ENCODE peak calls at places on chromosome 7, in six cellular contexts. G is effector CD4-positive, alpha-beta T cell; N is germinal center; F is GM13977; H is NCI-H1694 treated with DMSO at 0.1 percent for 48 hours; W is ascending aorta. L is an unnamed sample.

GRCh38 chr7:86629-87028 is 105.7 kb upstream of the FAM20C start:
- DNase-seq in N (no peak), G (no peak), W (no peak), H (no peak), F (no peak), L (no peak)

GRCh38 chr7:50153141-50153540 is 60.1 kb upstream of the ZPBP start:
- DNase-seq in H (no peak), N (no peak), F (no peak), W (no peak), G (no peak), L (no peak)

GRCh38 chr7:133744451-133744850 is 382.7 kb upstream of the LRGUK start:
- DNase-seq in H (no peak), G (no peak), N (no peak), W (no peak), F (no peak), L (no peak)

GRCh38 chr7:158021836-158022235 is 565.8 kb downstream of the PTPRN2 start:
- DNase-seq in G (no peak), F (no peak), H (no peak), N (no peak), W (no peak), L (no peak)

GRCh38 chr7:141463986-141464385 is 87.2 kb upstream of the AGK start:
- DNase-seq in H (no peak), G (no peak), N (no peak), F (no peak), W (no peak), L (no peak)

GRCh38 chr7:158114056-158114850 is 473.4 kb downstream of the PTPRN2 start:
- DNase-seq in H (no peak), G (no peak), F (no peak), N (no peak), W (no peak), L (no peak)

GRCh38 chr7:98126311-98127142 is 19.9 kb downstream of the LMTK2 start:
- DNase-seq in H (no peak), N (no peak), G (no peak), F (no peak), W (no peak), L (no peak)

GRCh38 chr7:134462337-134462925 is 3.5 kb upstream of the AKR1B1 start:
- DNase-seq in F (no peak), G (no peak), N (no peak), W (no peak), H (no peak), L (no peak)

GRCh38 chr7:25221009-25221408 is 7.3 kb downstream of the NPVF start:
- DNase-seq in H (no peak), G (no peak), W (no peak), N (no peak), F (no peak), L (no peak)

GRCh38 chr7:65216469-65216868 is 157.2 kb upstream of the ZNF92 start:
- DNase-seq in F (peak), G (peak), W (no peak), H (no peak), N (peak), L (peak)

GRCh38 chr7:1852781-1853618 is 182.9 kb downstream of the ELFN1 start:
- DNase-seq in N (no peak), W (no peak), F (no peak), H (no peak), G (no peak), L (no peak)

GRCh38 chr7:144027070-144027469 is 21.7 kb upstream of the OR2A5 start:
- DNase-seq in H (peak), W (no peak), G (no peak), N (no peak), F (no peak), L (no peak)

GRCh38 chr7:33986951-33987948 is 81.9 kb downstream of the BMPER start:
- DNase-seq in F (no peak), W (no peak), G (no peak), H (no peak), N (no peak), L (no peak)

GRCh38 chr7:157588271-157588589 is 251.4 kb downstream of the DNAJB6 start:
- DNase-seq in F (no peak), H (no peak), N (no peak), W (no peak), G (no peak), L (no peak)

GRCh38 chr7:66696774-66697191 is 43.8 kb upstream of the RABGEF1 start:
- DNase-seq in W (no peak), H (peak), F (no peak), N (no peak), G (no peak), L (peak)

GRCh38 chr7:152911904-152912303 is 152.4 kb downstream of the ACTR3B start:
- DNase-seq in N (no peak), H (no peak), W (no peak), G (no peak), F (no peak), L (no peak)

GRCh38 chr7:76191783-76192240 is 9.9 kb upstream of the SRRM3 start:
- DNase-seq in F (no peak), H (peak), W (no peak), N (no peak), G (no peak), L (no peak)

GRCh38 chr7:151724920-151725584 is 151.9 kb downstream of the PRKAG2 start:
- DNase-seq in F (peak), N (peak), H (no peak), G (no peak), W (no peak), L (no peak)

GRCh38 chr7:22109761-22110160 is 164.1 kb upstream of the CDCA7L start:
- DNase-seq in F (no peak), H (peak), N (no peak), G (no peak), W (no peak), L (no peak)

GRCh38 chr7:74228951-74229900 is 19.4 kb downstream of the LAT2 start:
- DNase-seq in F (no peak), N (peak), H (no peak), W (no peak), G (no peak), L (no peak)

GRCh38 chr7:23469150-23469960 is 936 bp downstream of the IGF2BP3 start:
- DNase-seq in N (peak), W (no peak), F (peak), H (no peak), G (peak), L (no peak)

GRCh38 chr7:101112233-101112632 is 14.7 kb upstream of the SERPINE1 start:
- DNase-seq in G (no peak), W (no peak), H (no peak), F (no peak), N (no peak), L (no peak)

GRCh38 chr7:4715385-4715770 is 33.3 kb downstream of the FOXK1 start:
- DNase-seq in H (no peak), F (no peak), G (no peak), W (no peak), N (no peak), L (no peak)

GRCh38 chr7:28581351-28581750 is 169.0 kb downstream of the CREB5 start:
- DNase-seq in N (no peak), G (no peak), F (no peak), H (no peak), W (no peak), L (no peak)

GRCh38 chr7:75688200-75689136 is 50.3 kb downstream of the HIP1 start:
- DNase-seq in H (peak), G (no peak), N (peak), W (no peak), F (peak), L (no peak)

GRCh38 chr7:94375167-94375566 is 19.5 kb upstream of the COL1A2 start:
- DNase-seq in N (no peak), F (no peak), G (no peak), H (no peak), W (no peak), L (peak)

GRCh38 chr7:119761776-119762175 is 511.2 kb upstream of the KCND2 start:
- DNase-seq in F (no peak), G (no peak), N (no peak), W (no peak), H (no peak), L (no peak)

GRCh38 chr7:16430133-16430532 is 8.8 kb upstream of the CRPPA start:
- DNase-seq in W (no peak), G (no peak), F (no peak), H (no peak), N (no peak), L (no peak)

GRCh38 chr7:77293046-77293445 is 93.4 kb upstream of the FGL2 start:
- DNase-seq in G (no peak), W (no peak), N (no peak), F (no peak), H (no peak), L (no peak)